ENCODE peak calls at places on chromosome 17, in six cellular contexts. One of them, this sample, is unnamed.

GRCh38 chr17:21162394-21162775 is 35.6 kb downstream of the DHRS7B start:
- DNase-seq in CD4-positive, alpha-beta T cell: no peak
- DNase-seq in B cell: no peak
- DNase-seq in endothelial cell of umbilical vein: no peak
- DNase-seq in tibial artery: no peak
- DNase-seq in tibial nerve: no peak
- DNase-seq in this sample: no peak

GRCh38 chr17:7443499-7444485 is 1.1 kb upstream of the CHRNB1 start:
- DNase-seq in tibial nerve: no peak
- DNase-seq in tibial artery: no peak
- DNase-seq in CD4-positive, alpha-beta T cell: no peak
- DNase-seq in B cell: no peak
- DNase-seq in endothelial cell of umbilical vein: peak; percentile 14
- DNase-seq in this sample: no peak

GRCh38 chr17:18261146-18261515 is 669 bp downstream of the MIEF2 start:
- DNase-seq in tibial nerve: no peak
- DNase-seq in B cell: no peak
- DNase-seq in endothelial cell of umbilical vein: peak; percentile 21
- DNase-seq in tibial artery: peak; percentile 91
- DNase-seq in CD4-positive, alpha-beta T cell: no peak
- DNase-seq in this sample: peak; percentile 38

GRCh38 chr17:61754124-61754523 is 109.2 kb downstream of the BRIP1 start:
- DNase-seq in endothelial cell of umbilical vein: no peak
- DNase-seq in CD4-positive, alpha-beta T cell: no peak
- DNase-seq in tibial artery: no peak
- DNase-seq in B cell: no peak
- DNase-seq in tibial nerve: no peak
- DNase-seq in this sample: no peak

GRCh38 chr17:19338031-19338990 is 24.2 kb downstream of the B9D1 start:
- DNase-seq in CD4-positive, alpha-beta T cell: peak; percentile 63
- DNase-seq in endothelial cell of umbilical vein: peak; percentile 66
- DNase-seq in tibial artery: no peak
- DNase-seq in B cell: peak; percentile 91
- DNase-seq in tibial nerve: no peak
- DNase-seq in this sample: no peak

GRCh38 chr17:77424585-77425344 is 284.0 kb downstream of the SEC14L1 start:
- DNase-seq in endothelial cell of umbilical vein: peak; percentile 72
- DNase-seq in tibial nerve: peak; percentile 88
- DNase-seq in tibial artery: peak; percentile 95
- DNase-seq in CD4-positive, alpha-beta T cell: no peak
- DNase-seq in B cell: no peak
- DNase-seq in this sample: peak; percentile 69

GRCh38 chr17:31787857-31788570 is 71.0 kb downstream of the COPRS start:
- DNase-seq in tibial nerve: no peak
- DNase-seq in endothelial cell of umbilical vein: no peak
- DNase-seq in CD4-positive, alpha-beta T cell: no peak
- DNase-seq in tibial artery: peak; percentile 90
- DNase-seq in B cell: no peak
- DNase-seq in this sample: peak; percentile 40

GRCh38 chr17:37527249-37527851 is 37.7 kb downstream of the DUSP14 start:
- DNase-seq in endothelial cell of umbilical vein: peak; percentile 56
- DNase-seq in tibial artery: no peak
- DNase-seq in tibial nerve: no peak
- DNase-seq in B cell: no peak
- DNase-seq in CD4-positive, alpha-beta T cell: peak; percentile 11
- DNase-seq in this sample: no peak

GRCh38 chr17:73786286-73786743 is 142.1 kb upstream of the SDK2 start:
- DNase-seq in B cell: no peak
- DNase-seq in endothelial cell of umbilical vein: no peak
- DNase-seq in tibial nerve: no peak
- DNase-seq in CD4-positive, alpha-beta T cell: no peak
- DNase-seq in tibial artery: no peak
- DNase-seq in this sample: no peak

GRCh38 chr17:81794074-81794476 is 9.9 kb upstream of the GCGR start:
- DNase-seq in tibial nerve: no peak
- DNase-seq in CD4-positive, alpha-beta T cell: no peak
- DNase-seq in tibial artery: no peak
- DNase-seq in endothelial cell of umbilical vein: no peak
- DNase-seq in B cell: no peak
- DNase-seq in this sample: no peak

GRCh38 chr17:59504821-59505220 is 60.6 kb upstream of the DHX40 start:
- DNase-seq in endothelial cell of umbilical vein: no peak
- DNase-seq in tibial artery: no peak
- DNase-seq in CD4-positive, alpha-beta T cell: no peak
- DNase-seq in tibial nerve: no peak
- DNase-seq in B cell: no peak
- DNase-seq in this sample: no peak

GRCh38 chr17:82320140-82320840 is 2.9 kb upstream of the CD7 start:
- DNase-seq in B cell: no peak
- DNase-seq in tibial nerve: no peak
- DNase-seq in tibial artery: no peak
- DNase-seq in CD4-positive, alpha-beta T cell: no peak
- DNase-seq in endothelial cell of umbilical vein: no peak
- DNase-seq in this sample: no peak

GRCh38 chr17:78300962-78301820 is 58.7 kb downstream of the SOCS3 start:
- DNase-seq in B cell: no peak
- DNase-seq in tibial artery: no peak
- DNase-seq in endothelial cell of umbilical vein: no peak
- DNase-seq in CD4-positive, alpha-beta T cell: no peak
- DNase-seq in tibial nerve: no peak
- DNase-seq in this sample: no peak

GRCh38 chr17:17990282-17990681 is 17.6 kb downstream of the DRC3 start:
- DNase-seq in B cell: no peak
- DNase-seq in endothelial cell of umbilical vein: no peak
- DNase-seq in CD4-positive, alpha-beta T cell: no peak
- DNase-seq in tibial nerve: no peak
- DNase-seq in tibial artery: no peak
- DNase-seq in this sample: no peak

GRCh38 chr17:1379930-1380313 is 20.1 kb downstream of the YWHAE start:
- DNase-seq in tibial nerve: no peak
- DNase-seq in CD4-positive, alpha-beta T cell: no peak
- DNase-seq in tibial artery: no peak
- DNase-seq in B cell: no peak
- DNase-seq in endothelial cell of umbilical vein: no peak
- DNase-seq in this sample: no peak

GRCh38 chr17:80927791-80928216 is 63.8 kb upstream of the CHMP6 start:
- DNase-seq in tibial nerve: no peak
- DNase-seq in B cell: no peak
- DNase-seq in CD4-positive, alpha-beta T cell: no peak
- DNase-seq in tibial artery: peak; percentile 48
- DNase-seq in endothelial cell of umbilical vein: peak; percentile 96
- DNase-seq in this sample: no peak

GRCh38 chr17:77842148-77842905 is 116.2 kb upstream of the TNRC6C start:
- DNase-seq in endothelial cell of umbilical vein: peak; percentile 39
- DNase-seq in CD4-positive, alpha-beta T cell: no peak
- DNase-seq in B cell: no peak
- DNase-seq in tibial nerve: no peak
- DNase-seq in tibial artery: peak; percentile 45
- DNase-seq in this sample: no peak

GRCh38 chr17:32763855-32764439 is 113.0 kb downstream of the MYO1D start:
- DNase-seq in endothelial cell of umbilical vein: no peak
- DNase-seq in tibial nerve: no peak
- DNase-seq in B cell: no peak
- DNase-seq in tibial artery: no peak
- DNase-seq in CD4-positive, alpha-beta T cell: no peak
- DNase-seq in this sample: no peak

GRCh38 chr17:12230411-12230810 is 209.7 kb downstream of the MAP2K4 start:
- DNase-seq in CD4-positive, alpha-beta T cell: no peak
- DNase-seq in tibial artery: no peak
- DNase-seq in endothelial cell of umbilical vein: no peak
- DNase-seq in B cell: no peak
- DNase-seq in tibial nerve: no peak
- DNase-seq in this sample: no peak

GRCh38 chr17:41308251-41308917 is 725 bp downstream of the KRTAP16-1 start:
- DNase-seq in CD4-positive, alpha-beta T cell: peak; percentile 87
- DNase-seq in B cell: peak; percentile 69
- DNase-seq in endothelial cell of umbilical vein: no peak
- DNase-seq in tibial nerve: no peak
- DNase-seq in tibial artery: no peak
- DNase-seq in this sample: no peak

GRCh38 chr17:73091770-73092517 is 544 bp downstream of the SLC39A11 start:
- DNase-seq in CD4-positive, alpha-beta T cell: no peak
- DNase-seq in tibial artery: no peak
- DNase-seq in B cell: peak; percentile 37
- DNase-seq in tibial nerve: no peak
- DNase-seq in endothelial cell of umbilical vein: peak; percentile 28
- DNase-seq in this sample: no peak

GRCh38 chr17:83067071-83067717 is 12.2 kb upstream of the METRNL start:
- DNase-seq in tibial nerve: no peak
- DNase-seq in tibial artery: peak; percentile 62
- DNase-seq in CD4-positive, alpha-beta T cell: no peak
- DNase-seq in B cell: peak; percentile 42
- DNase-seq in endothelial cell of umbilical vein: no peak
- DNase-seq in this sample: no peak

GRCh38 chr17:82668631-82669099 is 20.4 kb upstream of the WDR45B start:
- DNase-seq in endothelial cell of umbilical vein: no peak
- DNase-seq in tibial nerve: no peak
- DNase-seq in CD4-positive, alpha-beta T cell: peak; percentile 36
- DNase-seq in tibial artery: peak; percentile 83
- DNase-seq in B cell: peak; percentile 75
- DNase-seq in this sample: no peak

GRCh38 chr17:161481-161880 is 20.0 kb downstream of the DOC2B start:
- DNase-seq in endothelial cell of umbilical vein: no peak
- DNase-seq in tibial artery: no peak
- DNase-seq in CD4-positive, alpha-beta T cell: no peak
- DNase-seq in B cell: no peak
- DNase-seq in tibial nerve: no peak
- DNase-seq in this sample: no peak

GRCh38 chr17:47204722-47205418 is 4.3 kb upstream of the MYL4 start:
- DNase-seq in CD4-positive, alpha-beta T cell: peak; percentile 18
- DNase-seq in tibial nerve: peak; percentile 33
- DNase-seq in B cell: peak; percentile 35
- DNase-seq in endothelial cell of umbilical vein: no peak
- DNase-seq in tibial artery: no peak
- DNase-seq in this sample: no peak

GRCh38 chr17:8151120-8151640 is 1.0 kb downstream of the PER1 start:
- DNase-seq in tibial nerve: peak; percentile 79
- DNase-seq in tibial artery: peak; percentile 97
- DNase-seq in endothelial cell of umbilical vein: peak; percentile 92
- DNase-seq in B cell: peak; percentile 95
- DNase-seq in CD4-positive, alpha-beta T cell: peak; percentile 85
- DNase-seq in this sample: peak; percentile 69

GRCh38 chr17:2996938-2997670 is 66.3 kb downstream of the OR1D5 start:
- DNase-seq in CD4-positive, alpha-beta T cell: no peak
- DNase-seq in tibial nerve: no peak
- DNase-seq in B cell: no peak
- DNase-seq in tibial artery: peak; percentile 48
- DNase-seq in endothelial cell of umbilical vein: no peak
- DNase-seq in this sample: no peak

GRCh38 chr17:42617956-42618431 is 8.5 kb downstream of the TUBG1 start:
- DNase-seq in tibial nerve: no peak
- DNase-seq in B cell: no peak
- DNase-seq in endothelial cell of umbilical vein: no peak
- DNase-seq in CD4-positive, alpha-beta T cell: no peak
- DNase-seq in tibial artery: no peak
- DNase-seq in this sample: no peak

GRCh38 chr17:42609182-42609813 is at the start of the genes RETREG3 and TUBG1:
- DNase-seq in CD4-positive, alpha-beta T cell: peak; percentile 99
- DNase-seq in B cell: peak; percentile 98
- DNase-seq in tibial artery: peak; percentile 99
- DNase-seq in endothelial cell of umbilical vein: peak; percentile 99
- DNase-seq in tibial nerve: peak; percentile 95
- DNase-seq in this sample: peak; percentile 95

GRCh38 chr17:42612013-42612412 is 2.5 kb downstream of the TUBG1 start:
- DNase-seq in tibial nerve: no peak
- DNase-seq in tibial artery: no peak
- DNase-seq in endothelial cell of umbilical vein: no peak
- DNase-seq in CD4-positive, alpha-beta T cell: no peak
- DNase-seq in B cell: no peak
- DNase-seq in this sample: no peak

GRCh38 chr17:42618442-42619150 is 9.1 kb downstream of the TUBG1 start:
- DNase-seq in CD4-positive, alpha-beta T cell: no peak
- DNase-seq in B cell: peak; percentile 38
- DNase-seq in endothelial cell of umbilical vein: no peak
- DNase-seq in tibial artery: peak; percentile 66
- DNase-seq in tibial nerve: no peak
- DNase-seq in this sample: no peak

GRCh38 chr17:42613699-42614295 is 4.3 kb downstream of the TUBG1 start:
- DNase-seq in tibial nerve: no peak
- DNase-seq in tibial artery: no peak
- DNase-seq in CD4-positive, alpha-beta T cell: no peak
- DNase-seq in endothelial cell of umbilical vein: no peak
- DNase-seq in B cell: no peak
- DNase-seq in this sample: no peak
- TF ChIP-seq CTCF in tibial nerve: no peak
- TF ChIP-seq CTCF in tibial artery: no peak
- TF ChIP-seq CTCF in CD4-positive, alpha-beta T cell: no peak
- TF ChIP-seq CTCF in endothelial cell of umbilical vein: no peak
- TF ChIP-seq CTCF in B cell: no peak
- TF ChIP-seq CTCF in this sample: no peak

GRCh38 chr17:48582750-48583069 is 4.6 kb upstream of the HOXB4 start:
- DNase-seq in tibial nerve: no peak
- DNase-seq in endothelial cell of umbilical vein: no peak
- DNase-seq in B cell: no peak
- DNase-seq in tibial artery: no peak
- DNase-seq in CD4-positive, alpha-beta T cell: no peak
- DNase-seq in this sample: no peak
- TF ChIP-seq CTCF in tibial nerve: no peak
- TF ChIP-seq CTCF in endothelial cell of umbilical vein: no peak
- TF ChIP-seq CTCF in B cell: no peak
- TF ChIP-seq CTCF in tibial artery: no peak
- TF ChIP-seq CTCF in CD4-positive, alpha-beta T cell: no peak
- TF ChIP-seq CTCF in this sample: no peak

GRCh38 chr17:57109393-57110151 is 24.5 kb downstream of the AKAP1 start:
- DNase-seq in tibial nerve: no peak
- DNase-seq in endothelial cell of umbilical vein: no peak
- DNase-seq in CD4-positive, alpha-beta T cell: no peak
- DNase-seq in B cell: no peak
- DNase-seq in tibial artery: no peak
- DNase-seq in this sample: no peak
- TF ChIP-seq CTCF in tibial nerve: no peak
- TF ChIP-seq CTCF in endothelial cell of umbilical vein: no peak
- TF ChIP-seq CTCF in CD4-positive, alpha-beta T cell: no peak
- TF ChIP-seq CTCF in B cell: no peak
- TF ChIP-seq CTCF in tibial artery: peak; percentile 10
- TF ChIP-seq CTCF in this sample: no peak

DNA sequence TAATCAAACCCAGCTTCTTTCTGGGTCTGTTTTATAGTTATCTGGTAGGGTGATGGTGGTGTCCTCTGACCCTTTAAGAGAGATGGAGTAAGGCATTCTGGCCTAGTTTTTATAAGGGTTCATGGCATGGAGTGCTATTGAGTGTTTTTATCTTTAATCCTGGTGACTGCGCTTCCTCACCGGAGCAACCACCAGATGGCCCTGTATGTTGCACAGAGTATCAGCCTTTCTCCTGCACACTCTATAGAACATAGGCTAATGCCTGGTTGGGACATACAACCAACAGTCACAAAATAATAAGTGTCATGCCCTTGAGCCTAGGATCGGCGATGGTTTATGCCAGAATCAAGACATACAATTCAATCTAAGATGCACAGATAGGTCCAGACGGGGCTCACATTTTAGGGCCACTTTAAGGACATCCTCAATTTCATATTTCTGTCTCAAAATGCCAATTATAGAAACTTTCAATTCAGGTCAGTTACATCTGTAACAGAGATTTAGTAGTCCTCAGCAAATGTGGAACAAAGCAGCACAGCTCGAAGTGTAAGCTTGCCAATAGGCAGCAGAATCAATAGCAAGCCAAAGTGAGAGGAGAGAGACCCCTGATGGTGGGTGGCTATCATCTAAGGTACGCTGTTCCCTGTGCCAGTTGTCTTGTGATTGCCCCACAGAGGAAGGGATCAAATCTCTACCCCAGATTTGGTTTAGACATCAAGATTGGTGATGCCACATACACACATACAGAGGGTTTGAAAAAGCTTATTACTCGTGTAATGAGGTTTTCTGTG is 37.2 kb upstream of the HOXB9 start:
- DNase-seq in B cell: no peak
- DNase-seq in CD4-positive, alpha-beta T cell: no peak
- DNase-seq in tibial artery: no peak
- DNase-seq in tibial nerve: no peak
- DNase-seq in endothelial cell of umbilical vein: no peak
- DNase-seq in this sample: no peak
- TF ChIP-seq CTCF in B cell: no peak
- TF ChIP-seq CTCF in CD4-positive, alpha-beta T cell: no peak
- TF ChIP-seq CTCF in tibial artery: no peak
- TF ChIP-seq CTCF in tibial nerve: no peak
- TF ChIP-seq CTCF in endothelial cell of umbilical vein: no peak
- TF ChIP-seq CTCF in this sample: no peak